ENCODE peak calls at places on chromosome 21, in seven cellular contexts. O, L, K, G, T, P and C are unnamed samples. For H3K9me3, the result is how much of the 10 kb centered on the place peaks cover.

GRCh38 chr21:43864806-43865470 is at the start of gene AGPAT3:
- DNase-seq in L (no peak), T (no peak), P (peak), G (no peak), K (no peak), O (peak), C (peak)

GRCh38 chr21:16583567-16583966 is 853.8 kb downstream of the USP25 start:
- DNase-seq in L (no peak), P (no peak), G (no peak), O (no peak), K (no peak), T (no peak), C (no peak)

GRCh38 chr21:46048926-46049889 is 48.7 kb upstream of the COL6A2 start:
- DNase-seq in L (peak), G (no peak), P (peak), O (no peak), K (peak), T (peak), C (no peak)

GRCh38 chr21:29077651-29078090 is 4.2 kb upstream of the CCT8 start:
- DNase-seq in T (no peak), L (peak), K (no peak), O (peak), P (no peak), G (no peak), C (no peak)

GRCh38 chr21:15514073-15514946 is 215.5 kb upstream of the USP25 start:
- DNase-seq in G (no peak), P (no peak), O (peak), K (no peak), T (no peak), L (no peak), C (peak)

GRCh38 chr21:29372063-29372802 is 73.5 kb downstream of the BACH1 start:
- DNase-seq in L (peak), O (peak), P (no peak), K (no peak), G (no peak), T (peak), C (peak)

GRCh38 chr21:34320006-34320405 is 43.8 kb upstream of the KCNE2 start:
- DNase-seq in G (no peak), T (no peak), L (no peak), K (no peak), O (no peak), P (no peak), C (no peak)

GRCh38 chr21:19461481-19462205 is 1058.1 kb upstream of the TMPRSS15 start:
- DNase-seq in K (no peak), L (no peak), T (no peak), G (no peak), O (no peak), P (no peak), C (no peak)

GRCh38 chr21:15297829-15298228 is 233.0 kb upstream of the NRIP1 start:
- DNase-seq in P (no peak), G (no peak), L (no peak), K (no peak), O (no peak), T (no peak), C (no peak)

GRCh38 chr21:33761104-33762036 is 119.1 kb downstream of the ITSN1 start:
- DNase-seq in O (no peak), P (no peak), T (peak), G (no peak), K (peak), L (peak), C (no peak)

GRCh38 chr21:31921079-31921478 is 48.3 kb downstream of the HUNK start:
- DNase-seq in G (no peak), P (no peak), K (no peak), L (no peak), T (no peak), O (no peak), C (no peak)

GRCh38 chr21:15363921-15364320 is 299.1 kb upstream of the NRIP1 start:
- DNase-seq in T (no peak), O (no peak), G (no peak), L (no peak), P (no peak), K (no peak), C (no peak)

GRCh38 chr21:29487154-29487553 is 188.4 kb downstream of the BACH1 start:
- DNase-seq in G (no peak), K (no peak), T (peak), O (no peak), P (no peak), L (no peak), C (no peak)

GRCh38 chr21:31335957-31336738 is 7.9 kb downstream of the TIAM1 start:
- DNase-seq in K (no peak), T (peak), P (no peak), L (peak), O (no peak), G (no peak), C (no peak)

GRCh38 chr21:46569071-46569470 is 35.8 kb downstream of the S100B start:
- DNase-seq in G (no peak), T (no peak), O (no peak), L (no peak), P (no peak), K (no peak), C (no peak)

GRCh38 chr21:21029159-21029558 is 30.9 kb downstream of the NCAM2 start:
- DNase-seq in G (no peak), P (no peak), T (no peak), O (no peak), K (no peak), L (peak), C (no peak)

GRCh38 chr21:20418353-20418752 is 579.9 kb upstream of the NCAM2 start:
- DNase-seq in P (no peak), O (no peak), K (no peak), T (no peak), L (no peak), G (no peak), C (no peak)

GRCh38 chr21:42566524-42567180 is 53.0 kb downstream of the SLC37A1 start:
- DNase-seq in G (no peak), K (peak), T (peak), L (no peak), P (peak), O (no peak), C (no peak)

GRCh38 chr21:43817157-43818086 is 28.0 kb downstream of the RRP1 start:
- DNase-seq in L (no peak), G (no peak), K (peak), O (no peak), P (peak), T (no peak), C (no peak)

GRCh38 chr21:32772281-32773047 is 909 bp upstream of the PAXBP1 start:
- DNase-seq in G (no peak), L (no peak), O (peak), T (peak), P (no peak), K (peak), C (peak)

GRCh38 chr21:46633561-46633960 is 1.9 kb upstream of the PRMT2 start:
- DNase-seq in P (no peak), G (no peak), K (no peak), O (no peak), T (no peak), L (no peak), C (no peak)

DNA sequence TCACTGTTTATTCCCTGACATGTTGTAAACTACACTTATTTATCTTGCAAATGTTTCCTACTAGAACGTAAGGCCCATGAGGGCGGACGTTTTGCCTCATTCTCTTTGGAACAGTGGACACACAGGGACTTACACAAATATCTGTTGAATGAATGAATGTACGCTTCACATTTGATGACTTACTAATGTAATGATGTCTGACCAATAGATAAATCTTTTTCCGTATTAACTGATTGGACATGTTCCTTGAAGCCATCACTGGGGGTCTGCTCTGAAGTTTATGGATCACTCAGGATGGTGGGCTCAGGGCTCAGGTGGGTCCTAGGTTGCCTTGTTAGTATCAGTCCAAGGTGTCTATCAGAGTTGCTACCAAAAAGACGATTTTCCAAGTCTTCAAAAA is 763.2 kb upstream of the TPTE start:
- DNase-seq in K (no peak), O (no peak), P (no peak), G (no peak), L (no peak), T (no peak), C (no peak)
- H3K9me3 ChIP-seq in K (under half), O (under half), P (under half), G (under half), L (under half), T (under half), C (under half)

GRCh38 chr21:36096398-36097290 is 26.8 kb downstream of the CBR1 start:
- DNase-seq in K (no peak), P (no peak), G (no peak), O (no peak), T (no peak), L (no peak), C (no peak)
- H3K9me3 ChIP-seq in K (under half), P (under half), G (under half), O (under half), T (under half), L (under half), C (under half)

DNA sequence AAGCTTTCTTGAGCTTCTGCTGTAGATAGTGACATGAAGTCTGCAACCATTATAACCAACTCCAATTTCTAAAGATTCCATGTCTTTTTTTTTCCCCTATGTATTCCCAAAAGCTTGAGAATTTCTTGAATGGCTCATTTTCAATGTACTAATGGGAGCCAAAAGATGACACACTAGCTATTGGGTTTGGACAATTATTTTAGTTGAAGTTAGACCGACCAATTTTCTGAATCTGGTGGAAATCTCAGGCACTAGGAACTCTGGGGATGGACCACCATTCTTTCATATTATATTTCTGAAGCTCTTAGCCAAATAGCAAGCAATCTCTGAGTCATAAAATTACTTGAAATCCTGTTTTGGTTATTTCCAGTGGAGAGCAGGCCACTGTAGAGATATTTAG is 617.4 kb upstream of the ADAMTS5 start:
- DNase-seq in G (no peak), P (no peak), L (no peak), K (no peak), O (no peak), T (no peak), C (no peak)
- H3K9me3 ChIP-seq in G (under half), P (under half), L (under half), K (under half), O (under half), T (under half), C (under half)

DNA sequence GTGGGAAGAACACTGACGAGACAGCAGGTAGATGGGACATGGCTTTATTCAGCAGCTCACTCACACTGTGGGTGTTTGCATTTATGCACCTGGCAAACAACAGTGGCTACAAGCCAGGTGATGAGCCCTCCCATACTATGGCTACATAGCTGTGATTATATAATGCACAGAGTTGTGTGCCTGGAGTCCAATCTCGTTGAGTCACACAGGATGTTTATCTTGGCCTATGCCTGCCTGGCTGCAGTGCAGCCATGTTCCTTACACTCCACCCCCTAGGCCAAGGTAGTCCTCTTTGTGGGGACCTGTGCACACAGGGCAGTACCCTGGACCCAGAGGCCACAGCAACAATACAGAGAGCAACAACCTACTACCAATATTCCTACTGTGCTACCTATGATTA is 1643.8 kb downstream of the MRPL39 start:
- DNase-seq in G (no peak), K (no peak), L (no peak), O (no peak), T (no peak), P (no peak), C (no peak)
- H3K9me3 ChIP-seq in G (under half), K (under half), L (under half), O (under half), T (under half), P (under half), C (under half)

GRCh38 chr21:10521091-10521598 is at the start of gene TPTE:
- DNase-seq in L (no peak), T (no peak), G (peak), K (no peak), O (no peak), P (peak), C (no peak)
- H3K9me3 ChIP-seq in L (under half), T (under half), G (under half), K (under half), O (under half), P (under half), C (under half)

GRCh38 chr21:7957713-7958064 is 2563.7 kb upstream of the TPTE start:
- DNase-seq in P (no peak), L (no peak), O (no peak), K (no peak), G (no peak), T (no peak), C (no peak)

GRCh38 chr21:7952648-7953047 is 2568.7 kb upstream of the TPTE start:
- DNase-seq in T (no peak), L (no peak), P (no peak), G (no peak), O (no peak), K (no peak), C (no peak)

GRCh38 chr21:7953058-7953457 is 2568.3 kb upstream of the TPTE start:
- DNase-seq in K (no peak), G (no peak), O (no peak), T (no peak), P (no peak), L (no peak), C (no peak)

GRCh38 chr21:7947422-7947821 is 2574.0 kb upstream of the TPTE start:
- DNase-seq in G (no peak), T (no peak), L (no peak), P (no peak), O (no peak), K (no peak), C (no peak)

GRCh38 chr21:7951854-7952519 is 2569.4 kb upstream of the TPTE start:
- DNase-seq in G (no peak), T (no peak), L (no peak), K (no peak), P (no peak), O (no peak), C (no peak)
- H3K9me3 ChIP-seq in G (under half), T (half or more), L (under half), K (under half), P (under half), O (half or more), C (half or more)

DNA sequence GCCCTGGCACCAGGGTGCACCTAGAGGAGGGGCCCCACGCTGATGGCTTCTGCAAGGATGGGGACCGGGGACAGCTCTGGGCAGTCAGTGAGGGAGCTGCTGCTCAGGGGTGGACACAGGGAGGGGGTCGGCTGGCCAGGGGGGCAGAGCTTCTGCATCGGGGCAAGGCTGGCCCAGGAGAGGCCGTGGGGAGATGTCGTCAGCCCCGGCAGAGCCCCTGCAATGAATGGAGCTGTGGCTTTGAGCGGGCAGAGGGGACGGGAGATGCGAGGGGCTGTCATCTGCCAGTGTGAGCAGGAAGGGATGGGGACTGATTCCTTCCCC is 31.8 kb downstream of the SLX9 start:
- DNase-seq in O (no peak), K (no peak), L (no peak), P (peak), G (no peak), T (no peak), C (no peak)
- H3K9me3 ChIP-seq in O (under half), K (under half), L (under half), P (under half), G (under half), T (under half), C (under half)

DNA sequence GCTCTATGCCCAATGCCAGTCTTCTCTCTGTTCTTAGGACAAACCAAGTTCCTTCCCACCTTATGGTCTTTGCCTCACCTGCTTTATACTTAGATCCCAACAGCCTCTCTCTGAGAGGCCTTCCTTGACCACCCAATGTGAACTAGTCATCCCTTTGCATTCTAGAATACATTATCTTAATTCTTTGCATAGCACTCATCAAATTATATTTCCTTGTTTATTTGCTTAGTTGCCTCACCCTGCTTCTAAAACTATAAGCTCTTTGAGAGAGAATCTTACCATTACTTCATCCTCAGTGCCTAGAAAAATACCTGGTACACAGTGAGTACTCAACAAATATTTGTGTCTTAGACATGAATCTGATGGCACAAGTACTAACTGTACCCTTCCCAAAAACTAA is 8.0 kb downstream of the PIGP start:
- DNase-seq in O (no peak), P (no peak), T (no peak), K (no peak), L (no peak), G (no peak), C (no peak)
- H3K9me3 ChIP-seq in O (under half), P (under half), T (under half), K (under half), L (under half), G (under half), C (under half)

GRCh38 chr21:39094847-39095525 is 88.3 kb downstream of the PSMG1 start:
- DNase-seq in G (no peak), O (no peak), P (no peak), T (no peak), L (peak), K (no peak), C (no peak)
- H3K9me3 ChIP-seq in G (under half), O (under half), P (under half), T (under half), L (under half), K (under half), C (under half)